ENCODE peak calls at places on chromosome 9, in ten cellular contexts. E, Q, F, L, W, D, U, S, O and Z are unnamed samples.

GRCh38 chr9:127058645-127059021 is 63.8 kb downstream of the ANGPTL2 start:
- DNase-seq in E (no peak), Q (no peak), F (peak), L (no peak), W (no peak), D (no peak), U (peak), S (peak), O (no peak), Z (no peak)

GRCh38 chr9:121861501-121862180 is 210.2 kb downstream of the DAB2IP start:
- DNase-seq in E (no peak), Q (no peak), F (peak), L (no peak), W (no peak), D (no peak), U (no peak), S (no peak), O (no peak), Z (no peak)

GRCh38 chr9:73006986-73007385 is 54.1 kb upstream of the ALDH1A1 start:
- DNase-seq in E (no peak), Q (no peak), F (no peak), L (no peak), W (no peak), D (no peak), U (no peak), S (no peak), O (no peak), Z (no peak)

GRCh38 chr9:68706579-68707201 is 1.6 kb downstream of the PIP5K1B start:
- DNase-seq in E (no peak), Q (no peak), F (no peak), L (no peak), W (no peak), D (no peak), U (no peak), S (no peak), O (no peak), Z (no peak)

GRCh38 chr9:112174965-112175795 is at the start of gene SUSD1:
- DNase-seq in E (peak), Q (no peak), F (peak), L (no peak), W (no peak), D (no peak), U (no peak), S (no peak), O (no peak), Z (peak)

GRCh38 chr9:131951905-131952304 is 127.8 kb downstream of the MED27 start:
- DNase-seq in E (no peak), Q (no peak), F (peak), L (no peak), W (peak), D (peak), U (peak), S (no peak), O (peak), Z (no peak)

GRCh38 chr9:122551371-122551770 is 1.5 kb upstream of the OR1N2 start:
- DNase-seq in E (no peak), Q (peak), F (no peak), L (no peak), W (no peak), D (no peak), U (no peak), S (no peak), O (no peak), Z (no peak)

GRCh38 chr9:90891656-90892055 is 90.0 kb downstream of the SYK start:
- DNase-seq in E (no peak), Q (no peak), F (no peak), L (no peak), W (no peak), D (no peak), U (peak), S (no peak), O (no peak), Z (no peak)

GRCh38 chr9:105757496-105758251 is 63.3 kb downstream of the TMEM38B start:
- DNase-seq in E (no peak), Q (no peak), F (peak), L (no peak), W (no peak), D (peak), U (no peak), S (no peak), O (no peak), Z (no peak)

DNA sequence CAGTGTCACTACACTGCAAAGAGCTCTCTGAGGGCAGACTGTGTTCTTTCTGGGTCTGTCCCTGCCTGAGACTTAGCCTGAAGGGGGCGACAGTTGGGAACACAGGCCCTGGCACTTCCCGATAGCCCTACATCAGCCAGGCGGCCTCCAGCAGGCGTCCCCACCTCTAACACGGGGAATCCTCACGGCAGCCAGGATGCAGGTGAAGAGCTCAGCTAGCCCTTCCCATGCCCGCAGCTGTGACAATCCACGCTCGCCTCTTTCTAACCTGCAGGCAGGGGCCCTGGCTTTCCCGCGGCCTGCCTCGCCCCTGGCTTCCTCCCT is 5.9 kb downstream of the MED22 start:
- DNase-seq in E (no peak), Q (no peak), F (no peak), L (no peak), W (no peak), D (no peak), U (no peak), S (no peak), O (no peak), Z (no peak)
- TF ChIP-seq CTCF in E (no peak), Q (peak), F (peak), L (no peak), W (no peak), D (peak), U (peak), S (peak), O (no peak), Z (peak)

GRCh38 chr9:1619915-1620705 is 395.0 kb upstream of the SMARCA2 start:
- DNase-seq in E (no peak), Q (peak), F (peak), L (no peak), W (no peak), D (peak), U (no peak), S (no peak), O (no peak), Z (no peak)
- TF ChIP-seq CTCF in E (peak), Q (peak), F (no peak), L (peak), W (no peak), D (no peak), U (no peak), S (peak), O (peak), Z (no peak)

DNA sequence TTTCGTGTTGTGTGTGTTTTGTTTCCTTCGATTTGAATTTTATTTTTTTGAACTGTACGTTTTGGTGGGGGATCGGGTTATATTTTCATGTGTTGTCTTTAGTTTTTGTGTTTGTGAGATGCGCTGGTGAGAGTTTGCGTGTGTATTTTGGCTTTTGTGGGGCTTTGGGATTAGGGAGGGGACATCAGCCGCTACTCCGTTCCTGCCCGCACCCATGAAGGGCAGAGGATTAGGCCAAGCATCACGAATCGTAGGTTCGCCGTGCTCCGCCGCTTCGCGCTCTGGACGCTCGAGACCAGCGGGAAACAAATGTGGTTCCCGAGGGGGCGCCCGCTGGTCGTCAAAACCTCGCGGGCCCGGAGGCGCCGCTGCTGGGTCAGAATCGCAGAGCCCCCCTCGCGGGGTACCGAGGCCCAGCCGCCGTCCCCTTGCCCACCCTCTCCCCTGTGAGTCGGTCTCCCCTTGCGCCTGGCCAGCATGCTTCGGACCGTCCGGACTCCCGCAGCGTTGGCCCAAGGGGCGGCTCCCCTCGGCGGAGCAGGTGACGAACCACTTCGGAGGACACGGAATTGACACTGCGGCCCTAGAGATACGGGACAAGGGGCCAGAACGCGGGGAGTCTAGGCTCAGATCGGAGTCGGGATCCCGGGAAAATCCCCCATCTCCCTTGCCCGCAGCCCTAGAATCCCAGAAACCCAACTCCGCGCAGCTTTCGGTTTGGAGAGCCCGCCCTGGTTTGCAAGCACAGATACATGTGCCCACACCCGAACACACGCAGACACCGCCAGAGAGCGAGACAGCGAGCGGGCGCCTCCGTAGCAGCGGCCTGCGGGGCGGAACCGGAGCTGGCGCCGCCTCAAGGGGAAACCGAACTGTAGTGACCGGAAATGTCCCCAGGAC is 2.4 kb upstream of the PAX5 start:
- DNase-seq in E (peak), Q (no peak), F (peak), L (no peak), W (no peak), D (peak), U (peak), S (no peak), O (no peak), Z (no peak)
- TF ChIP-seq CTCF in E (no peak), Q (no peak), F (no peak), L (no peak), W (no peak), D (no peak), U (no peak), S (no peak), O (no peak), Z (no peak)

GRCh38 chr9:78618735-78619134 is 321.8 kb downstream of the PSAT1 start:
- DNase-seq in E (no peak), Q (no peak), F (no peak), L (no peak), W (no peak), D (no peak), U (no peak), S (no peak), O (no peak), Z (no peak)
- TF ChIP-seq CTCF in E (no peak), Q (no peak), F (no peak), L (no peak), W (no peak), D (no peak), U (no peak), S (no peak), O (no peak), Z (no peak)

GRCh38 chr9:137685035-137685885 is 66.5 kb downstream of the EHMT1 start:
- DNase-seq in E (no peak), Q (no peak), F (peak), L (no peak), W (no peak), D (peak), U (peak), S (no peak), O (no peak), Z (no peak)
- TF ChIP-seq CTCF in E (no peak), Q (no peak), F (no peak), L (no peak), W (no peak), D (no peak), U (no peak), S (no peak), O (no peak), Z (no peak)

GRCh38 chr9:37715260-37715659 is 38.3 kb upstream of the TRMT10B start:
- DNase-seq in E (no peak), Q (no peak), F (no peak), L (no peak), W (no peak), D (no peak), U (no peak), S (no peak), O (no peak), Z (no peak)
- TF ChIP-seq CTCF in E (no peak), Q (no peak), F (no peak), L (no peak), W (no peak), D (no peak), U (no peak), S (no peak), O (no peak), Z (no peak)

DNA sequence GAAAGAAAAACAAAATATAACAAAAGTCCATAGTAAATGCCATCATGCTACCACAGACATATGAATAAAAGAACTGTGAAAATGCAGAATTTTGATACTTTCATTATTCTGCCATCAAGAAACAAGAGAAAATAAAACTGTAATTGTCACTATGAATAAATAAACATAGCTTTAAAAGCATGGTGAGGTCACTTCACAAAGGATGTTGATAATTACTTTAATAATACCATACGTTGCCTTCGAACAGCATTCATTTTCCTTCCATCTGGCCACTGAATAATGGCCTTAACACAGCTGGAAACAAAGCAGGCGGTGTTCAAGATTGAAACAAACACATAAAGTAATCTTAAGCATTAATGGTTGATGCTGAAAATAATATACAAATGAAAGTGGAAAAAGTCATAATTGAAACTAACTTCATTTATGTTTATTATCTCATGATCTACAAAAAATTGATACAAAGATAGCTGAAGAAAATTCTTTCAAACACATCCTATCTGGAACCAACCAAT is 102.0 kb downstream of the AGTPBP1 start:
- DNase-seq in E (no peak), Q (no peak), F (no peak), L (no peak), W (no peak), D (no peak), U (no peak), S (no peak), O (no peak), Z (no peak)
- TF ChIP-seq CTCF in E (no peak), Q (no peak), F (no peak), L (no peak), W (no peak), D (no peak), U (no peak), S (no peak), O (no peak), Z (no peak)

DNA sequence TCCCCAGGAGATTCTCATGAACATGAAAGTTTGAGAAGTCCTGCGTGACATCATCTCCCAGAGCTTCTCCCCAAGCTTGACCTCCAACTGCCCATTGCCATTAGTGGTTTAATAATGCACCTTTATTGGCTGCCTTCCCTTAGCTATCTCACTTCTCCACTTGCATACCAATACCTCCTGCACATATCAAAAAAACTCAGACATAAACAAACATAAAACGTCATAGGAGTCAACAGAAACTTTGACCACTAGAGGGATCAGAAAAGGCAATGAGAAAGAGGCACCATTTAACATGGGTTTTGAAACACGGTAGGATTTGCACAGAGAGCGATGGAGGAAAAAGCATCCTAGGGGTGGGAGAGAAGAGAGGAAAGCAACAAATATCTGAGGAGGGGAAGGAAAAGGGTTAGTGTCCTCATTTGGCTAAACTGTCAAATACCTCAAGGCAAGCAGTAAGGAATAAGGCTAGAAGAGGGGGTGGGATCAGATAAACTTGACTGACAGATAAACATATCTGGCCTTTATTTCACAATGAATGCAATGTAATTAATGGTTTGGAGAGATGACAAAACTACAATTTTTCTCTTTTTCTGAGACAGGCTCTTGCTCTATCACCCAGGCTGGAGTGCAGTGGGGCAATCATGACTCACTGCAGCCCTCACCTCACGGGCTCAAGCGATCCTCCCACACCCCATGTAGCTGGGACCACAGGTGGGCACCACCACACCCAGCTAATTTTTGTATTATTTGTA is 27.0 kb downstream of the GNAQ start:
- DNase-seq in E (no peak), Q (no peak), F (no peak), L (no peak), W (no peak), D (peak), U (peak), S (no peak), O (no peak), Z (no peak)
- TF ChIP-seq CTCF in E (peak), Q (peak), F (peak), L (no peak), W (no peak), D (peak), U (no peak), S (peak), O (no peak), Z (peak)